ENCODE peak calls at places on chromosomes 6 and 20, in nine cellular contexts. C is activated T-cell treated with anti-CD3 and anti-CD28 coated beads, Interleukin-2, amount 50 U/mL, for 72 hours; P is stimulated activated naive CD8-positive, alpha-beta T cell treated with anti-CD3 and anti-CD28 coated beads, Interleukin-15, amount 100 ng/mL, for 72 hours; T is NCI-H1092; E is GM12864; K is kidney tubule cell; B is H54; S is neural progenitor cell; Y is COR-L47. U is an unnamed sample.

GRCh38 chr20:51385941-51386530 is 156.5 kb downstream of the NFATC2 start:
- DNase-seq in C (peak), P (no peak), T (no peak), E (no peak), K (peak), B (peak), S (peak), Y (no peak), U (peak)

GRCh38 chr6:169363590-169363989 is 109.9 kb upstream of the THBS2 start:
- DNase-seq in C (no peak), P (no peak), T (no peak), E (no peak), K (no peak), B (no peak), S (no peak), Y (no peak), U (no peak)

GRCh38 chr20:18267815-18268214 is 20.5 kb upstream of the ZNF133 start:
- DNase-seq in C (no peak), P (no peak), T (no peak), E (no peak), K (peak), B (no peak), S (peak), Y (no peak), U (no peak)

GRCh38 chr6:7671581-7671980 is 54.3 kb upstream of the BMP6 start:
- DNase-seq in C (no peak), P (no peak), T (no peak), E (no peak), K (no peak), B (no peak), S (no peak), Y (no peak), U (no peak)

GRCh38 chr6:45488884-45489283 is 111.2 kb upstream of the SUPT3H start:
- DNase-seq in C (peak), P (no peak), T (no peak), E (no peak), K (no peak), B (no peak), S (no peak), Y (no peak), U (no peak)

GRCh38 chr20:44118185-44119034 is 68.6 kb downstream of the JPH2 start:
- DNase-seq in C (no peak), P (no peak), T (no peak), E (no peak), K (no peak), B (no peak), S (no peak), Y (no peak), U (no peak)

GRCh38 chr6:148291876-148292275 is 50.8 kb upstream of the SASH1 start:
- DNase-seq in C (no peak), P (no peak), T (no peak), E (no peak), K (no peak), B (no peak), S (no peak), Y (no peak), U (no peak)

GRCh38 chr6:93586316-93586715 is 167.0 kb upstream of the EPHA7 start:
- DNase-seq in C (no peak), P (no peak), T (no peak), E (no peak), K (peak), B (no peak), S (no peak), Y (no peak), U (no peak)

GRCh38 chr20:431012-431904 is 23.2 kb downstream of the RBCK1 start:
- DNase-seq in C (peak), P (peak), T (peak), E (no peak), K (peak), B (no peak), S (peak), Y (peak), U (peak)

GRCh38 chr6:145784683-145785082 is 29.9 kb downstream of the FBXO30 start:
- DNase-seq in C (no peak), P (no peak), T (no peak), E (no peak), K (no peak), B (no peak), S (no peak), Y (no peak), U (no peak)

GRCh38 chr20:49259799-49260198 is 18.1 kb downstream of the ZNFX1 start:
- DNase-seq in C (no peak), P (no peak), T (no peak), E (no peak), K (no peak), B (no peak), S (no peak), Y (no peak), U (no peak)

GRCh38 chr20:22450540-22450939 is 133.8 kb downstream of the FOXA2 start:
- DNase-seq in C (no peak), P (no peak), T (no peak), E (no peak), K (no peak), B (no peak), S (no peak), Y (no peak), U (no peak)

GRCh38 chr6:109075934-109076333 is 18.7 kb downstream of the SESN1 start:
- DNase-seq in C (no peak), P (no peak), T (no peak), E (no peak), K (peak), B (no peak), S (no peak), Y (no peak), U (no peak)

GRCh38 chr6:1335367-1336037 is 23.6 kb downstream of the FOXQ1 start:
- DNase-seq in C (no peak), P (no peak), T (no peak), E (no peak), K (peak), B (no peak), S (no peak), Y (no peak), U (no peak)

GRCh38 chr6:14968056-14968643 is 277.7 kb upstream of the JARID2 start:
- DNase-seq in C (no peak), P (no peak), T (no peak), E (no peak), K (no peak), B (no peak), S (no peak), Y (no peak), U (no peak)

GRCh38 chr6:50135968-50136367 is 86.2 kb upstream of the DEFB112 start:
- DNase-seq in C (no peak), P (no peak), T (no peak), E (no peak), K (no peak), B (no peak), S (no peak), Y (no peak), U (no peak)

U was measured in NCI-H526.